ENCODE peak calls at places on chromosomes 3 and 15, in ten cellular contexts. One of them, this sample, is unnamed.

GRCh38 chr3:23961064-23961463 is 16.0 kb downstream of the NR1D2 start:
- DNase-seq in WERI-Rb-1: no peak
- DNase-seq in heart left ventricle: no peak
- DNase-seq in psoas muscle: no peak
- DNase-seq in AG04450: no peak
- DNase-seq in A549: no peak
- DNase-seq in osteoblast: no peak
- DNase-seq in ovary: no peak
- DNase-seq in HFFc6: no peak
- DNase-seq in neural crest cell: no peak
- DNase-seq in this sample: no peak

GRCh38 chr3:187186801-187187421 is 10.4 kb upstream of the RTP1 start:
- DNase-seq in ovary: no peak
- DNase-seq in neural crest cell: no peak
- DNase-seq in A549: no peak
- DNase-seq in AG04450: peak; percentile 82
- DNase-seq in osteoblast: peak; percentile 96
- DNase-seq in HFFc6: peak; percentile 85
- DNase-seq in WERI-Rb-1: no peak
- DNase-seq in heart left ventricle: peak; percentile 78
- DNase-seq in psoas muscle: peak; percentile 72
- DNase-seq in this sample: no peak

GRCh38 chr15:59174161-59174845 is 32.3 kb upstream of the LDHAL6B start:
- DNase-seq in ovary: no peak
- DNase-seq in heart left ventricle: no peak
- DNase-seq in AG04450: no peak
- DNase-seq in WERI-Rb-1: no peak
- DNase-seq in osteoblast: no peak
- DNase-seq in A549: no peak
- DNase-seq in HFFc6: no peak
- DNase-seq in psoas muscle: no peak
- DNase-seq in neural crest cell: no peak
- DNase-seq in this sample: no peak

GRCh38 chr3:117892991-117893390 is 1141.7 kb downstream of the IGSF11 start:
- DNase-seq in osteoblast: no peak
- DNase-seq in A549: no peak
- DNase-seq in HFFc6: no peak
- DNase-seq in ovary: no peak
- DNase-seq in AG04450: no peak
- DNase-seq in heart left ventricle: no peak
- DNase-seq in neural crest cell: no peak
- DNase-seq in psoas muscle: no peak
- DNase-seq in WERI-Rb-1: no peak
- DNase-seq in this sample: no peak

GRCh38 chr15:83695246-83695645 is 41.3 kb downstream of the ADAMTSL3 start:
- DNase-seq in ovary: no peak
- DNase-seq in HFFc6: no peak
- DNase-seq in AG04450: no peak
- DNase-seq in WERI-Rb-1: no peak
- DNase-seq in A549: no peak
- DNase-seq in neural crest cell: no peak
- DNase-seq in osteoblast: peak; percentile 30
- DNase-seq in heart left ventricle: no peak
- DNase-seq in psoas muscle: no peak
- DNase-seq in this sample: no peak

GRCh38 chr15:101047301-101047781 is 128.2 kb downstream of the LRRK1 start:
- DNase-seq in ovary: peak; percentile 17
- DNase-seq in psoas muscle: no peak
- DNase-seq in osteoblast: no peak
- DNase-seq in AG04450: no peak
- DNase-seq in neural crest cell: no peak
- DNase-seq in heart left ventricle: no peak
- DNase-seq in A549: no peak
- DNase-seq in WERI-Rb-1: peak; percentile 4
- DNase-seq in HFFc6: no peak
- DNase-seq in this sample: peak; percentile 2

GRCh38 chr3:84965141-84965540 is 6.4 kb downstream of the CADM2 start:
- DNase-seq in HFFc6: no peak
- DNase-seq in psoas muscle: no peak
- DNase-seq in ovary: no peak
- DNase-seq in neural crest cell: peak; percentile 27
- DNase-seq in A549: peak; percentile 24
- DNase-seq in AG04450: no peak
- DNase-seq in osteoblast: no peak
- DNase-seq in WERI-Rb-1: peak; percentile 75
- DNase-seq in heart left ventricle: no peak
- DNase-seq in this sample: no peak

GRCh38 chr3:150020527-150020926 is 49.8 kb upstream of the PFN2 start:
- DNase-seq in osteoblast: peak; percentile 37
- DNase-seq in heart left ventricle: no peak
- DNase-seq in psoas muscle: no peak
- DNase-seq in A549: no peak
- DNase-seq in AG04450: peak; percentile 32
- DNase-seq in neural crest cell: no peak
- DNase-seq in HFFc6: peak; percentile 76
- DNase-seq in WERI-Rb-1: no peak
- DNase-seq in ovary: no peak
- DNase-seq in this sample: no peak

GRCh38 chr3:156997351-156997750 is 162.6 kb downstream of the CCNL1 start:
- DNase-seq in HFFc6: no peak
- DNase-seq in WERI-Rb-1: no peak
- DNase-seq in heart left ventricle: no peak
- DNase-seq in AG04450: no peak
- DNase-seq in A549: no peak
- DNase-seq in ovary: no peak
- DNase-seq in osteoblast: no peak
- DNase-seq in neural crest cell: no peak
- DNase-seq in psoas muscle: no peak
- DNase-seq in this sample: no peak

GRCh38 chr3:67009716-67010115 is 11.6 kb downstream of the KBTBD8 start:
- DNase-seq in osteoblast: no peak
- DNase-seq in AG04450: no peak
- DNase-seq in heart left ventricle: no peak
- DNase-seq in neural crest cell: no peak
- DNase-seq in A549: no peak
- DNase-seq in psoas muscle: no peak
- DNase-seq in ovary: no peak
- DNase-seq in HFFc6: no peak
- DNase-seq in WERI-Rb-1: no peak
- DNase-seq in this sample: no peak

GRCh38 chr3:11651900-11652299 is 8.2 kb upstream of the VGLL4 start:
- DNase-seq in heart left ventricle: no peak
- DNase-seq in WERI-Rb-1: no peak
- DNase-seq in A549: peak; percentile 44
- DNase-seq in HFFc6: peak; percentile 44
- DNase-seq in osteoblast: peak; percentile 84
- DNase-seq in ovary: no peak
- DNase-seq in psoas muscle: no peak
- DNase-seq in neural crest cell: no peak
- DNase-seq in AG04450: no peak
- DNase-seq in this sample: no peak
- TF ChIP-seq CTCF in heart left ventricle: peak; percentile 67
- TF ChIP-seq CTCF in WERI-Rb-1: no peak
- TF ChIP-seq CTCF in A549: peak; percentile 73
- TF ChIP-seq CTCF in HFFc6: peak; percentile 86
- TF ChIP-seq CTCF in osteoblast: peak; percentile 48
- TF ChIP-seq CTCF in ovary: peak; percentile 55
- TF ChIP-seq CTCF in psoas muscle: peak; percentile 73
- TF ChIP-seq CTCF in neural crest cell: peak; percentile 78
- TF ChIP-seq CTCF in AG04450: peak; percentile 46
- TF ChIP-seq CTCF in this sample: peak; percentile 86

DNA sequence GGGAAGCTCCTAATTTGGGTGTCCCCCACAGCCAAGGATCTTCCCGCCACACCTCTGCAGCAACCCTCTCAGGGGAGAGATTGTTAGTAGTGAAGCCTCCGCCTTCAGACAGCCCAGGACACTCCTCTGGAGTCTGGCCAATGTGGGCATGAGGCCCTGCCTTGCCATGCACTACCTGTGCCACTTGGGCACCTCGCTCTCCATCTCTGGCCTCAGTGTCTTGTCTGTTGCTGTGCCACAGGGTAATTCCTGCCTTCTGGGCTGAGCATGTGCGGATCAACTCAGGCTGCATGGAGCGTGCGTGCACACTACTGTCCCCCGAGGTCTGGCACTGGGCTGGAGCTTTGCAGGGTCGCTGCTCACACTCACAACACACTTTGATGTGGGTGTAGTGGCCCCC is 7.9 kb upstream of the MESP1 start:
- DNase-seq in osteoblast: no peak
- DNase-seq in psoas muscle: no peak
- DNase-seq in heart left ventricle: no peak
- DNase-seq in WERI-Rb-1: no peak
- DNase-seq in neural crest cell: no peak
- DNase-seq in HFFc6: no peak
- DNase-seq in A549: no peak
- DNase-seq in ovary: no peak
- DNase-seq in AG04450: no peak
- DNase-seq in this sample: no peak
- TF ChIP-seq CTCF in osteoblast: no peak
- TF ChIP-seq CTCF in psoas muscle: no peak
- TF ChIP-seq CTCF in heart left ventricle: no peak
- TF ChIP-seq CTCF in WERI-Rb-1: no peak
- TF ChIP-seq CTCF in neural crest cell: no peak
- TF ChIP-seq CTCF in HFFc6: no peak
- TF ChIP-seq CTCF in A549: no peak
- TF ChIP-seq CTCF in ovary: no peak
- TF ChIP-seq CTCF in AG04450: no peak
- TF ChIP-seq CTCF in this sample: no peak

GRCh38 chr15:38699633-38700230 is 135.1 kb upstream of the RASGRP1 start:
- DNase-seq in psoas muscle: peak; percentile 56
- DNase-seq in AG04450: no peak
- DNase-seq in osteoblast: no peak
- DNase-seq in WERI-Rb-1: peak; percentile 63
- DNase-seq in ovary: peak; percentile 34
- DNase-seq in heart left ventricle: peak; percentile 43
- DNase-seq in HFFc6: peak; percentile 41
- DNase-seq in neural crest cell: peak; percentile 60
- DNase-seq in A549: peak; percentile 50
- DNase-seq in this sample: peak; percentile 50
- TF ChIP-seq CTCF in psoas muscle: peak; percentile 66
- TF ChIP-seq CTCF in AG04450: peak; percentile 90
- TF ChIP-seq CTCF in osteoblast: peak; percentile 97
- TF ChIP-seq CTCF in WERI-Rb-1: peak; percentile 90
- TF ChIP-seq CTCF in ovary: peak; percentile 28
- TF ChIP-seq CTCF in heart left ventricle: peak; percentile 88
- TF ChIP-seq CTCF in HFFc6: peak; percentile 95
- TF ChIP-seq CTCF in neural crest cell: peak; percentile 83
- TF ChIP-seq CTCF in A549: peak; percentile 53
- TF ChIP-seq CTCF in this sample: peak; percentile 85

DNA sequence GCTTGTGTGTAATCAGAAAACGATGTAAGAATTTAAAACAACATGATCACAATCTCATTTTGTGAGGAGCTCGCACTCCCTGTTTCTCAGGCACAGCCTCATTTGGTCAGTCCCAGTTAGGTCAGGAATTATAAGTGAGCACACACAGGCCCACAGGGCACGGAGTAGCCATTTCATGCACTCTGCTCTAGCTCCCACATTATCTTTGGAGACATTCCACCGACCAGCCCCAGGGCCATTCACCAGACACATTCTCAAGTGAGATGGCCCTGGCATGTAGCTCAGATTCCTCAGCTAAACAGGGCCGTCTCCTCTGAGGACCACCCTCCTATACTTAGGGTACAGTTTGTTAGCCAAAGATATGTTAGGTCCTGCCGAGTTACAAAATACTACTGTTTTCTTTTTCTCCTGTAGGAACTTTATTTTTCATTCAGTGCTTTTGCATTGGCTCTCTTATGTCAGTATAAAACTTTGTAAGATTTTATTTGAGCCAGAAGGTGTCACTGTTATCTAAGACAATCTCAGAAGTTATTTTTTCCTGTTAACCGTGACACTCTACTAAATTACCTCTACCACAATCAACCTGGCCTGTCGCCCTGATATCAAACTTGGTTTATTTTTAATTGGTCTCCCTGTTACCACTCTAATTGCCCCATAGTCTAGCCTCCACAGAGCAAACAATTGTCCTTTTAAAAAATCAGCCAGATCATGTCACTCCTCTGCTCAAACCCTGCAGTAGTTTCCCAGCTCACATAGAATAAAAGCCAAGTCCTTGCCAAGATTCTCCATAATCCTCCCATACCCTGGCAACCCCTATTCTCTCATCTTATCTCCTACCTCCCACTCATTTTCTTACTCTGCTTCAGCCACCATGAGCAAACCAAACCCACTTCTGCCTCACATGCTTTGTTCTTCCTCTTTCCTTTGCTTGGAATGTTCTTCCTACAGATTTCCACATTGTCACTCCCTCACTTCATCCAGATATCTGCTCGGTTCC is 105.7 kb downstream of the PPP2R3A start:
- DNase-seq in neural crest cell: no peak
- DNase-seq in heart left ventricle: peak; percentile 36
- DNase-seq in AG04450: no peak
- DNase-seq in psoas muscle: peak; percentile 55
- DNase-seq in ovary: no peak
- DNase-seq in A549: no peak
- DNase-seq in HFFc6: peak; percentile 93
- DNase-seq in WERI-Rb-1: no peak
- DNase-seq in osteoblast: no peak
- DNase-seq in this sample: no peak
- TF ChIP-seq CTCF in neural crest cell: no peak
- TF ChIP-seq CTCF in heart left ventricle: no peak
- TF ChIP-seq CTCF in AG04450: no peak
- TF ChIP-seq CTCF in psoas muscle: peak; percentile 22
- TF ChIP-seq CTCF in ovary: no peak
- TF ChIP-seq CTCF in A549: peak; percentile 35
- TF ChIP-seq CTCF in HFFc6: peak; percentile 63
- TF ChIP-seq CTCF in WERI-Rb-1: no peak
- TF ChIP-seq CTCF in osteoblast: peak; percentile 34
- TF ChIP-seq CTCF in this sample: no peak

DNA sequence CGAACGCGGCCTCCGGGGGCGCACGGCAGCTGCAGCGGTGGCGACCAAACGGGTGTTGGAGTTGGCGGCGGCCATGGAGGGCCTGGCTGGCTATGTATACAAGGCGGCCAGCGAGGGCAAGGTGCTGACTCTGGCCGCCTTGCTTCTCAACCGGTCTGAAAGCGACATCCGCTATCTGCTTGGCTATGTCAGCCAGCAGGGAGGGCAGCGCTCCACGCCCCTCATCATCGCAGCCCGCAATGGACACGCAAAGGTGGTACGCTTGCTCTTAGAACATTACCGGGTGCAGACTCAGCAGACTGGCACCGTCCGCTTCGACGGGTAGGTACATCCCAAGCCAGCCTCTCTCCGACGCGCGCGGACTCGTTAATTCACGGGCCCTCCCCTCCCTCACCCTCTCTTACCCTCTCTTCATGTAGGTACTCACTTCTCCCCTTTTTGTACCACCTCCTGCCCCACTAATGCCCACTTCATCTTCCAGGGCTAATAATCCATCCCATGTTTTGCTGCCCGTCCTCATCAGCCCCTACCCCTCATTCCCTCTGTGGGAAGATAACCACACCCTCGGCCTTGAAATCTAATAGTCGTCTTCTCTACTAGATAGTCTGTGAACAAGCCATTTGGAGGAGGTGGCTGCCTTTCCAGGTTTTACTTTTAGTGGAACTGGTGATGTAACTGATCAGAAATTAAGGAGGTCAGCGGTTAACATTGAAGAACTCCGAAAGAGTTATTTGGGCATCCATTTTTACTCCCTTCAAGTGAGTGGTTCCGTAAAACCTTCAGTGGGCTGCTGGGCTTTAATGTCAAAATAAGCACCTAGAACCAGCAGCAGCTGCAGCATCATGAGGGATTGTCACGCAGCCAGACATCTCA is 1.0 kb downstream of the FEM1B start:
- DNase-seq in HFFc6: no peak
- DNase-seq in A549: peak; percentile 56
- DNase-seq in psoas muscle: no peak
- DNase-seq in heart left ventricle: no peak
- DNase-seq in ovary: no peak
- DNase-seq in AG04450: no peak
- DNase-seq in WERI-Rb-1: peak; percentile 71
- DNase-seq in neural crest cell: peak; percentile 65
- DNase-seq in osteoblast: peak; percentile 55
- DNase-seq in this sample: no peak
- TF ChIP-seq CTCF in HFFc6: peak; percentile 18
- TF ChIP-seq CTCF in A549: no peak
- TF ChIP-seq CTCF in psoas muscle: no peak
- TF ChIP-seq CTCF in heart left ventricle: peak; percentile 53
- TF ChIP-seq CTCF in ovary: no peak
- TF ChIP-seq CTCF in AG04450: peak; percentile 40
- TF ChIP-seq CTCF in WERI-Rb-1: peak; percentile 59
- TF ChIP-seq CTCF in neural crest cell: peak; percentile 60
- TF ChIP-seq CTCF in osteoblast: peak; percentile 37
- TF ChIP-seq CTCF in this sample: peak; percentile 29

This sample was measured in natural killer cell.